ENCODE peak calls at places on chromosomes 1 and 21, in ten cellular contexts. U, Z, W, T, H, C, Q, X, I and B are unnamed samples.

GRCh38 chr1:26096471-26096870 is 15.2 kb upstream of the PDIK1L start:
- DNase-seq in U (no peak), Z (no peak), W (no peak), T (no peak), H (no peak), C (no peak), Q (no peak), X (no peak), I (no peak), B (no peak)

GRCh38 chr1:41492341-41492848 is 7.9 kb upstream of the EDN2 start:
- DNase-seq in U (no peak), Z (peak; percentile 17), W (no peak), T (no peak), H (peak; percentile 6), C (no peak), Q (peak; percentile 64), X (no peak), I (no peak), B (peak; percentile 40)

GRCh38 chr1:5830771-5831599 is 161.2 kb downstream of the NPHP4 start:
- DNase-seq in U (no peak), Z (no peak), W (no peak), T (no peak), H (no peak), C (no peak), Q (peak; percentile 90), X (no peak), I (no peak), B (peak; percentile 39)

GRCh38 chr1:205856433-205856832 is 6.5 kb upstream of the PM20D1 start:
- DNase-seq in U (no peak), Z (no peak), W (no peak), T (no peak), H (no peak), C (no peak), Q (no peak), X (no peak), I (no peak), B (no peak)

GRCh38 chr1:223123238-223123976 is 19.6 kb downstream of the TLR5 start:
- DNase-seq in U (peak; percentile 82), Z (peak; percentile 57), W (peak; percentile 54), T (peak; percentile 70), H (peak; percentile 59), C (peak; percentile 67), Q (peak; percentile 68), X (peak; percentile 65), I (peak; percentile 47), B (peak; percentile 24)

GRCh38 chr1:8015036-8015808 is 10.9 kb downstream of the ERRFI1 start:
- DNase-seq in U (peak; percentile 90), Z (peak; percentile 22), W (no peak), T (peak; percentile 87), H (peak; percentile 19), C (peak; percentile 89), Q (peak; percentile 44), X (peak; percentile 41), I (peak; percentile 82), B (peak; percentile 14)

GRCh38 chr1:41499591-41499990 is 15.1 kb upstream of the EDN2 start:
- DNase-seq in U (no peak), Z (no peak), W (no peak), T (no peak), H (no peak), C (no peak), Q (no peak), X (no peak), I (no peak), B (no peak)

GRCh38 chr1:110007045-110007444 is 22.5 kb downstream of the AHCYL1 start:
- DNase-seq in U (no peak), Z (no peak), W (no peak), T (no peak), H (no peak), C (no peak), Q (no peak), X (no peak), I (no peak), B (no peak)

GRCh38 chr21:17428980-17429379 is 83.9 kb upstream of the CXADR start:
- DNase-seq in U (no peak), Z (no peak), W (no peak), T (no peak), H (no peak), C (no peak), Q (no peak), X (no peak), I (no peak), B (no peak)

GRCh38 chr1:168452329-168452728 is 91.5 kb downstream of the XCL2 start:
- DNase-seq in U (no peak), Z (no peak), W (no peak), T (no peak), H (no peak), C (no peak), Q (no peak), X (no peak), I (peak; percentile 43), B (no peak)

GRCh38 chr1:9150582-9151290 is 21.8 kb upstream of the GPR157 start:
- DNase-seq in U (peak; percentile 66), Z (no peak), W (no peak), T (no peak), H (no peak), C (peak; percentile 20), Q (no peak), X (no peak), I (no peak), B (no peak)

GRCh38 chr21:31731112-31731801 is 661 bp downstream of the SCAF4 start:
- DNase-seq in U (peak; percentile 44), Z (peak; percentile 30), W (peak; percentile 9), T (peak; percentile 39), H (peak; percentile 36), C (peak; percentile 54), Q (peak; percentile 59), X (peak; percentile 59), I (no peak), B (no peak)

GRCh38 chr1:163307479-163308171 is 14.1 kb upstream of the NUF2 start:
- DNase-seq in U (peak; percentile 69), Z (no peak), W (no peak), T (peak; percentile 89), H (no peak), C (peak; percentile 89), Q (no peak), X (no peak), I (peak; percentile 80), B (no peak)

GRCh38 chr1:222852326-222852725 is 37.5 kb downstream of the DISP1 start:
- DNase-seq in U (peak; percentile 56), Z (no peak), W (no peak), T (peak; percentile 27), H (no peak), C (peak; percentile 30), Q (no peak), X (no peak), I (peak; percentile 29), B (no peak)

GRCh38 chr21:26449161-26449560 is 123.9 kb downstream of the CYYR1 start:
- DNase-seq in U (peak; percentile 64), Z (no peak), W (no peak), T (peak; percentile 39), H (no peak), C (peak; percentile 73), Q (no peak), X (no peak), I (no peak), B (no peak)

GRCh38 chr21:33897098-33897497 is 18.5 kb downstream of the ATP5PO start:
- DNase-seq in U (no peak), Z (no peak), W (no peak), T (no peak), H (no peak), C (no peak), Q (no peak), X (no peak), I (no peak), B (no peak)

GRCh38 chr1:226958300-226958699 is 18.2 kb downstream of the COQ8A start:
- DNase-seq in U (no peak), Z (no peak), W (no peak), T (no peak), H (no peak), C (no peak), Q (no peak), X (no peak), I (no peak), B (no peak)

GRCh38 chr1:31734582-31735107 is 29.5 kb downstream of the ADGRB2 start:
- DNase-seq in U (no peak), Z (no peak), W (no peak), T (peak; percentile 25), H (no peak), C (peak; percentile 40), Q (no peak), X (no peak), I (no peak), B (no peak)

GRCh38 chr21:44793269-44794030 is 8.2 kb downstream of the UBE2G2 start:
- DNase-seq in U (peak; percentile 72), Z (peak; percentile 45), W (peak; percentile 29), T (peak; percentile 65), H (peak; percentile 36), C (peak; percentile 62), Q (peak; percentile 87), X (peak; percentile 59), I (peak; percentile 50), B (peak; percentile 58)